ENCODE peak calls at places on chromosomes 2 and 18, in five cellular contexts. One of them, this sample, is unnamed.

GRCh38 chr2:37243435-37243834 is 12.0 kb downstream of the NDUFAF7 start:
- DNase-seq in MM.1S: no peak
- DNase-seq in ovary: no peak
- DNase-seq in cardiac muscle cell: no peak
- DNase-seq in CD8-positive, alpha-beta T cell: no peak
- DNase-seq in this sample: no peak

GRCh38 chr2:200077210-200077650 is 121.8 kb downstream of the MAIP1 start:
- DNase-seq in MM.1S: no peak
- DNase-seq in CD8-positive, alpha-beta T cell: no peak
- DNase-seq in ovary: no peak
- DNase-seq in cardiac muscle cell: peak
- DNase-seq in this sample: no peak

GRCh38 chr18:74454279-74454741 is 2.8 kb downstream of the DIPK1C start:
- DNase-seq in cardiac muscle cell: no peak
- DNase-seq in MM.1S: no peak
- DNase-seq in ovary: no peak
- DNase-seq in CD8-positive, alpha-beta T cell: no peak
- DNase-seq in this sample: no peak

GRCh38 chr2:189287982-189288494 is 108.5 kb upstream of the COL5A2 start:
- DNase-seq in ovary: no peak
- DNase-seq in cardiac muscle cell: peak
- DNase-seq in MM.1S: peak
- DNase-seq in CD8-positive, alpha-beta T cell: no peak
- DNase-seq in this sample: no peak

GRCh38 chr2:111042772-111043771 is 77.6 kb upstream of the BCL2L11 start:
- DNase-seq in ovary: no peak
- DNase-seq in MM.1S: no peak
- DNase-seq in CD8-positive, alpha-beta T cell: no peak
- DNase-seq in cardiac muscle cell: no peak
- DNase-seq in this sample: no peak

GRCh38 chr2:240936106-240936505 is 30.0 kb downstream of the CROCC2 start:
- DNase-seq in cardiac muscle cell: no peak
- DNase-seq in CD8-positive, alpha-beta T cell: no peak
- DNase-seq in MM.1S: no peak
- DNase-seq in ovary: no peak
- DNase-seq in this sample: no peak

GRCh38 chr18:58389745-58390144 is 239.1 kb downstream of the ALPK2 start:
- DNase-seq in cardiac muscle cell: no peak
- DNase-seq in ovary: no peak
- DNase-seq in MM.1S: no peak
- DNase-seq in CD8-positive, alpha-beta T cell: no peak
- DNase-seq in this sample: no peak

GRCh38 chr2:237590272-237591020 is at the start of gene RAB17:
- DNase-seq in cardiac muscle cell: peak
- DNase-seq in CD8-positive, alpha-beta T cell: no peak
- DNase-seq in MM.1S: no peak
- DNase-seq in ovary: no peak
- DNase-seq in this sample: no peak

GRCh38 chr2:223635080-223635479 is 32.9 kb upstream of the SCG2 start:
- DNase-seq in ovary: no peak
- DNase-seq in CD8-positive, alpha-beta T cell: no peak
- DNase-seq in MM.1S: no peak
- DNase-seq in cardiac muscle cell: peak
- DNase-seq in this sample: no peak

GRCh38 chr18:53457068-53457467 is 767.4 kb downstream of the MBD2 start:
- DNase-seq in MM.1S: no peak
- DNase-seq in ovary: no peak
- DNase-seq in cardiac muscle cell: peak
- DNase-seq in CD8-positive, alpha-beta T cell: no peak
- DNase-seq in this sample: no peak

GRCh38 chr2:26337298-26337697 is 8.6 kb upstream of the SELENOI start:
- DNase-seq in cardiac muscle cell: no peak
- DNase-seq in ovary: no peak
- DNase-seq in CD8-positive, alpha-beta T cell: no peak
- DNase-seq in MM.1S: no peak
- DNase-seq in this sample: no peak
- H3K27ac ChIP-seq in cardiac muscle cell: no peak
- H3K27ac ChIP-seq in ovary: no peak
- H3K27ac ChIP-seq in CD8-positive, alpha-beta T cell: no peak
- H3K27ac ChIP-seq in MM.1S: no peak
- H3K27ac ChIP-seq in this sample: no peak

GRCh38 chr2:69786105-69786504 is 43.4 kb upstream of the GMCL1 start:
- DNase-seq in MM.1S: no peak
- DNase-seq in CD8-positive, alpha-beta T cell: no peak
- DNase-seq in cardiac muscle cell: no peak
- DNase-seq in ovary: no peak
- DNase-seq in this sample: no peak

GRCh38 chr2:69780907-69781306 is 39.0 kb downstream of the ANXA4 start:
- DNase-seq in MM.1S: no peak
- DNase-seq in cardiac muscle cell: no peak
- DNase-seq in ovary: no peak
- DNase-seq in CD8-positive, alpha-beta T cell: no peak
- DNase-seq in this sample: no peak

GRCh38 chr2:69785358-69785757 is 43.4 kb downstream of the ANXA4 start:
- DNase-seq in MM.1S: no peak
- DNase-seq in CD8-positive, alpha-beta T cell: no peak
- DNase-seq in ovary: no peak
- DNase-seq in cardiac muscle cell: no peak
- DNase-seq in this sample: no peak

GRCh38 chr2:69781321-69782248 is 39.7 kb downstream of the ANXA4 start:
- DNase-seq in MM.1S: no peak
- DNase-seq in cardiac muscle cell: no peak
- DNase-seq in ovary: no peak
- DNase-seq in CD8-positive, alpha-beta T cell: no peak
- DNase-seq in this sample: no peak

GRCh38 chr2:69784228-69784627 is 42.3 kb downstream of the ANXA4 start:
- DNase-seq in ovary: no peak
- DNase-seq in CD8-positive, alpha-beta T cell: no peak
- DNase-seq in cardiac muscle cell: no peak
- DNase-seq in MM.1S: no peak
- DNase-seq in this sample: no peak
- H3K27ac ChIP-seq in ovary: no peak
- H3K27ac ChIP-seq in CD8-positive, alpha-beta T cell: no peak
- H3K27ac ChIP-seq in cardiac muscle cell: no peak
- H3K27ac ChIP-seq in MM.1S: no peak
- H3K27ac ChIP-seq in this sample: no peak

GRCh38 chr2:151878655-151879563 is 50.7 kb upstream of the ARL5A start:
- DNase-seq in CD8-positive, alpha-beta T cell: no peak
- DNase-seq in cardiac muscle cell: peak
- DNase-seq in ovary: no peak
- DNase-seq in MM.1S: peak
- DNase-seq in this sample: peak
- H3K27ac ChIP-seq in CD8-positive, alpha-beta T cell: no peak
- H3K27ac ChIP-seq in cardiac muscle cell: no peak
- H3K27ac ChIP-seq in ovary: no peak
- H3K27ac ChIP-seq in MM.1S: no peak
- H3K27ac ChIP-seq in this sample: no peak

DNA sequence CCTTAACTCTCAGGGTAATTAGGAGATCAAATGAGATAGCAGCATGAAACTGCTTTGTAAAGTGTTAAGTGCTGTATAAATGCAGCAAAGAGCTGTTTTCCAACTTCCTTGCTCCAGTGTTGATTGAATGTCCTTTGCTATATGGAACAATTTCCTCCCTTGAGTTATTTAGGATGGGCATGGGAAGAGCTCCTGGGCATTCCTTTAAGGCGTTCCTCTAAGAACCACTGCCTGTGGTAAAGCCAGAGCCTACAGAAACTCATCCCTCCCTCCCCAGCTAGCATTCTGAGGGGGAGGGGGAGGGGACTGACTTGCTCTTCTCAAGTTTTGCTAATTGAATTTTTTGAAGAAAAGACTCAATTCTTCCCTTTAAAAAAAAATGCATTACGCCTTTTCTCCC is 1.4 kb downstream of the AKAIN1 start:
- DNase-seq in ovary: no peak
- DNase-seq in CD8-positive, alpha-beta T cell: no peak
- DNase-seq in cardiac muscle cell: no peak
- DNase-seq in MM.1S: no peak
- DNase-seq in this sample: no peak
- H3K27ac ChIP-seq in ovary: no peak
- H3K27ac ChIP-seq in CD8-positive, alpha-beta T cell: no peak
- H3K27ac ChIP-seq in cardiac muscle cell: no peak
- H3K27ac ChIP-seq in MM.1S: no peak
- H3K27ac ChIP-seq in this sample: no peak

DNA sequence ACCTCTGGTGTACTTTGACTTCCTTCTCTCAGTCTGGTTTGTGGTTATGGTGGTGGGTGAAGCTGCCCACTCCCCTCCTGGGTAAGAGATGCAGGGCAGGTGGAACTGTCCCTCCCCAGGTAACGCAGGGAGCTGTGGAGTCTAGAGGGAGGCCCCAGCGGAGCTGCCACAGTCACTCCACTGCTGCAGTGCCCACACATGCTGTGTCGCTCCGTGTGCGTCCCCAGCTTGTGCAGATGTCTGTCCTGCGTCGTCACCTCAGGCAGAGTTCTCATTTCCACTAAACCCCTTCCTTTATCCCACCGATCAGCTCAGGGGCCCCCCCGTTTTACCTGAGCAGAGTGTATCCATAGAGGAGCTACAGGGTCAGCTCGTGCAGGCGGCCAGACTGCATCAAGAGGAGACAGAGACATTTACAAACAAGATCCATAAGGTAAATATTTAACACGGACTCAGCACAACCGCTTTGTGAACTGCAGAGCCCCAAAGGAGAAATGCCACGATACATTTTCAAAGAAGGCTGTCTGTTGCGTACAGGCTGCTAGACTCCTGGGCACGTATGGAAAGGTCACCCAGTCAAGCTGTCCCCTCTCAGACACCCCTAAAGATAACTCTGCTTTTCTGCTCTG is 87.4 kb downstream of the MTCL1 start:
- DNase-seq in CD8-positive, alpha-beta T cell: no peak
- DNase-seq in ovary: no peak
- DNase-seq in MM.1S: no peak
- DNase-seq in cardiac muscle cell: no peak
- DNase-seq in this sample: no peak
- H3K27ac ChIP-seq in CD8-positive, alpha-beta T cell: no peak
- H3K27ac ChIP-seq in ovary: no peak
- H3K27ac ChIP-seq in MM.1S: no peak
- H3K27ac ChIP-seq in cardiac muscle cell: no peak
- H3K27ac ChIP-seq in this sample: no peak

This sample was measured in OCI-LY7.